ENCODE peak calls at places on chromosomes 16 and 17, in four cellular contexts. One of them, this sample, is unnamed.

GRCh38 chr16:70661534-70661917 is 15.2 kb downstream of the IL34 start:
- DNase-seq in neuronal stem cell: no peak
- DNase-seq in H1: no peak
- DNase-seq in IMR-90: no peak
- DNase-seq in this sample: no peak

GRCh38 chr17:58840820-58841612 is 85.4 kb downstream of the PPM1E start:
- DNase-seq in H1: no peak
- DNase-seq in IMR-90: no peak
- DNase-seq in neuronal stem cell: no peak
- DNase-seq in this sample: no peak

GRCh38 chr16:9757687-9758086 is 424.5 kb downstream of the GRIN2A start:
- DNase-seq in neuronal stem cell: no peak
- DNase-seq in IMR-90: no peak
- DNase-seq in H1: no peak
- DNase-seq in this sample: no peak

GRCh38 chr17:39591958-39592954 is 15.5 kb downstream of the NEUROD2 start:
- DNase-seq in neuronal stem cell: peak; percentile 82
- DNase-seq in H1: peak; percentile 90
- DNase-seq in IMR-90: peak; percentile 50
- DNase-seq in this sample: peak; percentile 52

GRCh38 chr17:65774787-65775186 is 213.3 kb upstream of the AXIN2 start:
- DNase-seq in IMR-90: no peak
- DNase-seq in neuronal stem cell: no peak
- DNase-seq in H1: no peak
- DNase-seq in this sample: no peak

GRCh38 chr17:79433396-79433795 is 177.5 kb downstream of the RBFOX3 start:
- DNase-seq in H1: no peak
- DNase-seq in neuronal stem cell: no peak
- DNase-seq in IMR-90: no peak
- DNase-seq in this sample: no peak

GRCh38 chr16:87006789-87007745 is 310.1 kb downstream of the C16orf95 start:
- DNase-seq in neuronal stem cell: no peak
- DNase-seq in IMR-90: peak; percentile 43
- DNase-seq in H1: no peak
- DNase-seq in this sample: no peak

GRCh38 chr16:27374794-27375499 is 27.0 kb upstream of the IL21R start:
- DNase-seq in IMR-90: peak; percentile 80
- DNase-seq in neuronal stem cell: peak; percentile 68
- DNase-seq in H1: peak; percentile 93
- DNase-seq in this sample: peak; percentile 91

GRCh38 chr16:85553436-85554113 is 59.5 kb upstream of the GSE1 start:
- DNase-seq in IMR-90: peak; percentile 34
- DNase-seq in H1: peak; percentile 80
- DNase-seq in neuronal stem cell: peak; percentile 85
- DNase-seq in this sample: peak; percentile 71

GRCh38 chr17:76383645-76384221 is 676 bp upstream of the SPHK1 start:
- DNase-seq in H1: peak; percentile 78
- DNase-seq in IMR-90: peak; percentile 53
- DNase-seq in neuronal stem cell: peak; percentile 63
- DNase-seq in this sample: peak; percentile 84

GRCh38 chr16:832652-833336 is 32.3 kb upstream of the GNG13 start:
- DNase-seq in IMR-90: no peak
- DNase-seq in H1: no peak
- DNase-seq in neuronal stem cell: no peak
- DNase-seq in this sample: no peak

GRCh38 chr17:4908301-4908700 is 5.4 kb upstream of the CHRNE start:
- DNase-seq in IMR-90: no peak
- DNase-seq in neuronal stem cell: no peak
- DNase-seq in H1: no peak
- DNase-seq in this sample: peak; percentile 39

GRCh38 chr16:27928542-27928941 is 135.0 kb downstream of the GSG1L start:
- DNase-seq in IMR-90: no peak
- DNase-seq in H1: no peak
- DNase-seq in neuronal stem cell: no peak
- DNase-seq in this sample: no peak

GRCh38 chr17:40419559-40420331 is 2.0 kb upstream of the TOP2A start:
- DNase-seq in H1: no peak
- DNase-seq in IMR-90: no peak
- DNase-seq in neuronal stem cell: no peak
- DNase-seq in this sample: no peak

GRCh38 chr17:63928966-63929695 is 3.0 kb downstream of the CD79B start:
- DNase-seq in H1: no peak
- DNase-seq in IMR-90: no peak
- DNase-seq in neuronal stem cell: no peak
- DNase-seq in this sample: no peak

GRCh38 chr17:15185625-15185991 is 79.5 kb downstream of the PMP22 start:
- DNase-seq in IMR-90: peak; percentile 36
- DNase-seq in H1: no peak
- DNase-seq in neuronal stem cell: no peak
- DNase-seq in this sample: peak; percentile 84

GRCh38 chr17:62732125-62732524 is 76.0 kb downstream of the MARCHF10 start:
- DNase-seq in H1: no peak
- DNase-seq in IMR-90: no peak
- DNase-seq in neuronal stem cell: no peak
- DNase-seq in this sample: no peak

GRCh38 chr17:68085751-68086445 is 50.4 kb downstream of the KPNA2 start:
- DNase-seq in IMR-90: no peak
- DNase-seq in H1: no peak
- DNase-seq in neuronal stem cell: no peak
- DNase-seq in this sample: no peak

GRCh38 chr17:82380860-82381702 is 9.5 kb downstream of the UTS2R start:
- DNase-seq in H1: no peak
- DNase-seq in IMR-90: peak; percentile 32
- DNase-seq in neuronal stem cell: no peak
- DNase-seq in this sample: peak; percentile 4

GRCh38 chr17:34667656-34668055 is 88.3 kb downstream of the TMEM132E start:
- DNase-seq in H1: no peak
- DNase-seq in IMR-90: no peak
- DNase-seq in neuronal stem cell: no peak
- DNase-seq in this sample: no peak

GRCh38 chr16:23739516-23739915 is 15.3 kb upstream of the CHP2 start:
- DNase-seq in H1: no peak
- DNase-seq in IMR-90: no peak
- DNase-seq in neuronal stem cell: no peak
- DNase-seq in this sample: no peak

GRCh38 chr17:76972046-76972641 is 103.9 kb downstream of the MGAT5B start:
- DNase-seq in H1: no peak
- DNase-seq in neuronal stem cell: no peak
- DNase-seq in IMR-90: no peak
- DNase-seq in this sample: no peak

GRCh38 chr16:85463228-85463611 is 149.9 kb upstream of the GSE1 start:
- DNase-seq in H1: no peak
- DNase-seq in neuronal stem cell: no peak
- DNase-seq in IMR-90: no peak
- DNase-seq in this sample: no peak

GRCh38 chr16:50618238-50618918 is 62.7 kb downstream of the SNX20 start:
- DNase-seq in H1: no peak
- DNase-seq in IMR-90: no peak
- DNase-seq in neuronal stem cell: no peak
- DNase-seq in this sample: no peak

GRCh38 chr17:6755731-6756184 is at the start of gene XAF1:
- DNase-seq in H1: no peak
- DNase-seq in neuronal stem cell: no peak
- DNase-seq in IMR-90: peak; percentile 33
- DNase-seq in this sample: peak; percentile 69

GRCh38 chr17:40548982-40549680 is 16.1 kb downstream of the CCR7 start:
- DNase-seq in neuronal stem cell: no peak
- DNase-seq in IMR-90: peak; percentile 98
- DNase-seq in H1: no peak
- DNase-seq in this sample: peak; percentile 96

GRCh38 chr16:69564845-69565610 is 738 bp upstream of the NFAT5 start:
- DNase-seq in neuronal stem cell: no peak
- DNase-seq in H1: no peak
- DNase-seq in IMR-90: no peak
- DNase-seq in this sample: peak; percentile 30

GRCh38 chr16:56841233-56841632 is 23.8 kb upstream of the SLC12A3 start:
- DNase-seq in IMR-90: peak; percentile 69
- DNase-seq in neuronal stem cell: no peak
- DNase-seq in H1: no peak
- DNase-seq in this sample: no peak

GRCh38 chr17:66541461-66542182 is 239.2 kb downstream of the PRKCA start:
- DNase-seq in H1: no peak
- DNase-seq in IMR-90: no peak
- DNase-seq in neuronal stem cell: no peak
- DNase-seq in this sample: peak; percentile 37

GRCh38 chr17:78252111-78252634 is 20.7 kb downstream of the TMEM235 start:
- DNase-seq in IMR-90: no peak
- DNase-seq in H1: no peak
- DNase-seq in neuronal stem cell: no peak
- DNase-seq in this sample: no peak

GRCh38 chr17:58305626-58306025 is 23.0 kb downstream of the TSPOAP1 start:
- DNase-seq in IMR-90: no peak
- DNase-seq in neuronal stem cell: no peak
- DNase-seq in H1: peak; percentile 44
- DNase-seq in this sample: no peak

GRCh38 chr16:66486773-66487579 is 59.9 kb downstream of the BEAN1 start:
- DNase-seq in neuronal stem cell: no peak
- DNase-seq in IMR-90: peak; percentile 83
- DNase-seq in H1: no peak
- DNase-seq in this sample: peak; percentile 59

GRCh38 chr16:56640076-56640475 is 1.6 kb downstream of the MT1A start:
- DNase-seq in neuronal stem cell: no peak
- DNase-seq in H1: no peak
- DNase-seq in IMR-90: no peak
- DNase-seq in this sample: no peak

GRCh38 chr17:3848229-3848628 is 2.2 kb upstream of the NCBP3 start:
- DNase-seq in IMR-90: no peak
- DNase-seq in neuronal stem cell: no peak
- DNase-seq in H1: no peak
- DNase-seq in this sample: no peak

GRCh38 chr16:3004781-3005284 is 7.9 kb upstream of the CLDN9 start:
- DNase-seq in neuronal stem cell: no peak
- DNase-seq in H1: no peak
- DNase-seq in IMR-90: no peak
- DNase-seq in this sample: no peak

GRCh38 chr16:82761858-82762257 is 135.1 kb downstream of the CDH13 start:
- DNase-seq in IMR-90: peak; percentile 38
- DNase-seq in H1: no peak
- DNase-seq in neuronal stem cell: no peak
- DNase-seq in this sample: peak; percentile 61

GRCh38 chr17:6666077-6666521 is 14.5 kb downstream of the C17orf100 start:
- DNase-seq in H1: peak; percentile 72
- DNase-seq in neuronal stem cell: peak; percentile 77
- DNase-seq in IMR-90: peak; percentile 79
- DNase-seq in this sample: peak; percentile 80

GRCh38 chr17:57312242-57312641 is 55.9 kb downstream of the MSI2 start:
- DNase-seq in neuronal stem cell: no peak
- DNase-seq in IMR-90: no peak
- DNase-seq in H1: no peak
- DNase-seq in this sample: no peak

GRCh38 chr17:62911106-62911505 is 54.9 kb upstream of the TANC2 start:
- DNase-seq in IMR-90: no peak
- DNase-seq in H1: no peak
- DNase-seq in neuronal stem cell: no peak
- DNase-seq in this sample: no peak

GRCh38 chr16:12340151-12340733 is 363.7 kb downstream of the SNX29 start:
- DNase-seq in neuronal stem cell: no peak
- DNase-seq in IMR-90: peak; percentile 73
- DNase-seq in H1: peak; percentile 72
- DNase-seq in this sample: peak; percentile 39
- H3K9ac ChIP-seq in neuronal stem cell: no peak overlapping the region
- H3K9ac ChIP-seq in IMR-90: no peak overlapping the region
- H3K9ac ChIP-seq in H1: no peak overlapping the region
- H3K9ac ChIP-seq in this sample: peak overlapping the region; percentile 72

GRCh38 chr17:36643086-36643685 is 41.8 kb downstream of the MRM1 start:
- DNase-seq in neuronal stem cell: no peak
- DNase-seq in IMR-90: no peak
- DNase-seq in H1: no peak
- DNase-seq in this sample: no peak
- H3K27me3 ChIP-seq in neuronal stem cell: peaks cover 12% of the 10 kb centered on the region
- H3K27me3 ChIP-seq in IMR-90: peaks cover 88% of the 10 kb centered on the region
- H3K27me3 ChIP-seq in H1: peaks cover 45% of the 10 kb centered on the region
- H3K27me3 ChIP-seq in this sample: peaks cover 96% of the 10 kb centered on the region

GRCh38 chr17:35948092-35948491 is 4.6 kb upstream of the LYZL6 start:
- DNase-seq in neuronal stem cell: no peak
- DNase-seq in H1: no peak
- DNase-seq in IMR-90: no peak
- DNase-seq in this sample: no peak
- H4K91ac ChIP-seq in neuronal stem cell: no peak overlapping the region
- H4K91ac ChIP-seq in H1: no peak overlapping the region
- H4K91ac ChIP-seq in IMR-90: no peak overlapping the region
- H4K91ac ChIP-seq in this sample: no peak overlapping the region

GRCh38 chr17:8409966-8410881 is 12.6 kb upstream of the RNF222 start:
- DNase-seq in IMR-90: peak; percentile 82
- DNase-seq in H1: peak; percentile 95
- DNase-seq in neuronal stem cell: peak; percentile 86
- DNase-seq in this sample: peak; percentile 86

GRCh38 chr17:8412089-8412488 is 14.5 kb upstream of the RNF222 start:
- DNase-seq in H1: no peak
- DNase-seq in neuronal stem cell: no peak
- DNase-seq in IMR-90: no peak
- DNase-seq in this sample: peak; percentile 42

GRCh38 chr17:8410882-8411238 is 13.2 kb upstream of the RNF222 start:
- DNase-seq in neuronal stem cell: no peak
- DNase-seq in IMR-90: no peak
- DNase-seq in H1: no peak
- DNase-seq in this sample: no peak

GRCh38 chr17:8413321-8413720 is 15.7 kb upstream of the RNF222 start:
- DNase-seq in H1: no peak
- DNase-seq in neuronal stem cell: no peak
- DNase-seq in IMR-90: no peak
- DNase-seq in this sample: no peak

DNA sequence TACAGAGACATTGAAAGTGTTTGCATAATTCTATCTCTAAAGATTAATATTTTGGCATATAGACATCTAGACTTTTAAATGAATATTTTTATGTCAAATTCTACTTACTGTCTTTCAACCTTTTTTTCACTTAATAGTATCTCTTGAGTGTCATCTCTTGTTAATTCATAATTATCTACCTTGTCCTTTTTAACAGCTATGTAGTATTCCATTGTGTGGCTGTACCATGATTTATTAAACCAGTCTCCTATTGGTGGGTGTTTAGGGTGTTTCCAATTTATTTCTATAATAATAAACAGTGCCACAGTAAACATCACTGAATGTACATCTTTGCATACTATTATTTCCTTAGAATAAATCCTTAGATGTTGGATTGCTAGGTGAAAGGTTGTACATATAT is 16.3 kb upstream of the RNF222 start:
- DNase-seq in IMR-90: no peak
- DNase-seq in H1: no peak
- DNase-seq in neuronal stem cell: no peak
- DNase-seq in this sample: no peak
- H3K9ac ChIP-seq in IMR-90: no peak overlapping the region
- H3K9ac ChIP-seq in H1: no peak overlapping the region
- H3K9ac ChIP-seq in neuronal stem cell: no peak overlapping the region
- H3K9ac ChIP-seq in this sample: no peak overlapping the region